ENCODE peak calls at places on chromosome 22, in four cellular contexts. One of them, this sample, is unnamed. For H3K36me3, the result is how much of the 10 kb centered on the place peaks cover.

GRCh38 chr22:20431520-20432237 is 5.9 kb downstream of the SCARF2 start:
- DNase-seq in Peyer's patch: peak
- DNase-seq in prostate gland: no peak
- DNase-seq in thyroid gland: peak
- DNase-seq in this sample: no peak

GRCh38 chr22:25976346-25976745 is 192.9 kb upstream of the SEZ6L start:
- DNase-seq in Peyer's patch: no peak
- DNase-seq in prostate gland: no peak
- DNase-seq in thyroid gland: no peak
- DNase-seq in this sample: no peak

GRCh38 chr22:40509401-40510134 is 127.0 kb downstream of the MRTFA start:
- DNase-seq in Peyer's patch: no peak
- DNase-seq in prostate gland: no peak
- DNase-seq in thyroid gland: peak
- DNase-seq in this sample: no peak

GRCh38 chr22:26066534-26066933 is 102.7 kb upstream of the SEZ6L start:
- DNase-seq in Peyer's patch: no peak
- DNase-seq in prostate gland: no peak
- DNase-seq in thyroid gland: no peak
- DNase-seq in this sample: no peak

GRCh38 chr22:19942071-19942885 is 660 bp upstream of the TXNRD2 start:
- DNase-seq in Peyer's patch: no peak
- DNase-seq in prostate gland: no peak
- DNase-seq in thyroid gland: peak
- DNase-seq in this sample: no peak

GRCh38 chr22:40525250-40525884 is 111.2 kb downstream of the MRTFA start:
- DNase-seq in Peyer's patch: peak
- DNase-seq in prostate gland: no peak
- DNase-seq in thyroid gland: peak
- DNase-seq in this sample: no peak

GRCh38 chr22:20420157-20420842 is 17.3 kb downstream of the SCARF2 start:
- DNase-seq in Peyer's patch: peak
- DNase-seq in prostate gland: no peak
- DNase-seq in thyroid gland: no peak
- DNase-seq in this sample: no peak

GRCh38 chr22:22751043-22751603 is 106.7 kb downstream of the GGTLC2 start:
- DNase-seq in Peyer's patch: no peak
- DNase-seq in prostate gland: no peak
- DNase-seq in thyroid gland: no peak
- DNase-seq in this sample: no peak

GRCh38 chr22:24265734-24266133 is 4.9 kb upstream of the SPECC1L start:
- DNase-seq in Peyer's patch: no peak
- DNase-seq in prostate gland: no peak
- DNase-seq in thyroid gland: no peak
- DNase-seq in this sample: no peak

GRCh38 chr22:28244760-28245159 is 325.7 kb upstream of the PITPNB start:
- DNase-seq in Peyer's patch: no peak
- DNase-seq in prostate gland: no peak
- DNase-seq in thyroid gland: no peak
- DNase-seq in this sample: no peak

GRCh38 chr22:39468487-39469325 is 11.9 kb downstream of the MGAT3 start:
- DNase-seq in Peyer's patch: peak
- DNase-seq in prostate gland: no peak
- DNase-seq in thyroid gland: no peak
- DNase-seq in this sample: no peak

GRCh38 chr22:38782402-38783094 is 11.4 kb downstream of the DNAL4 start:
- DNase-seq in Peyer's patch: no peak
- DNase-seq in prostate gland: no peak
- DNase-seq in thyroid gland: no peak
- DNase-seq in this sample: no peak

GRCh38 chr22:24768537-24769374 is 5.8 kb downstream of the PIWIL3 start:
- DNase-seq in Peyer's patch: peak
- DNase-seq in prostate gland: peak
- DNase-seq in thyroid gland: peak
- DNase-seq in this sample: no peak

GRCh38 chr22:48091656-48092223 is 1329.3 kb downstream of the TBC1D22A start:
- DNase-seq in Peyer's patch: no peak
- DNase-seq in prostate gland: no peak
- DNase-seq in thyroid gland: no peak
- DNase-seq in this sample: no peak

GRCh38 chr22:30015229-30015797 is 65.0 kb upstream of the HORMAD2 start:
- DNase-seq in Peyer's patch: no peak
- DNase-seq in prostate gland: no peak
- DNase-seq in thyroid gland: no peak
- DNase-seq in this sample: no peak

GRCh38 chr22:40015346-40015976 is 20.7 kb downstream of the FAM83F start:
- DNase-seq in Peyer's patch: peak
- DNase-seq in prostate gland: no peak
- DNase-seq in thyroid gland: peak
- DNase-seq in this sample: no peak

GRCh38 chr22:46946383-46946965 is 184.0 kb downstream of the TBC1D22A start:
- DNase-seq in Peyer's patch: no peak
- DNase-seq in prostate gland: no peak
- DNase-seq in thyroid gland: peak
- DNase-seq in this sample: no peak

GRCh38 chr22:45212306-45212709 is 28.4 kb downstream of the KIAA0930 start:
- DNase-seq in Peyer's patch: peak
- DNase-seq in prostate gland: no peak
- DNase-seq in thyroid gland: peak
- DNase-seq in this sample: no peak

GRCh38 chr22:49800408-49801238 is 27.1 kb downstream of the BRD1 start:
- DNase-seq in Peyer's patch: no peak
- DNase-seq in prostate gland: no peak
- DNase-seq in thyroid gland: no peak
- DNase-seq in this sample: no peak
- H3K36me3 ChIP-seq in Peyer's patch: under half
- H3K36me3 ChIP-seq in prostate gland: under half
- H3K36me3 ChIP-seq in thyroid gland: under half
- H3K36me3 ChIP-seq in this sample: under half

DNA sequence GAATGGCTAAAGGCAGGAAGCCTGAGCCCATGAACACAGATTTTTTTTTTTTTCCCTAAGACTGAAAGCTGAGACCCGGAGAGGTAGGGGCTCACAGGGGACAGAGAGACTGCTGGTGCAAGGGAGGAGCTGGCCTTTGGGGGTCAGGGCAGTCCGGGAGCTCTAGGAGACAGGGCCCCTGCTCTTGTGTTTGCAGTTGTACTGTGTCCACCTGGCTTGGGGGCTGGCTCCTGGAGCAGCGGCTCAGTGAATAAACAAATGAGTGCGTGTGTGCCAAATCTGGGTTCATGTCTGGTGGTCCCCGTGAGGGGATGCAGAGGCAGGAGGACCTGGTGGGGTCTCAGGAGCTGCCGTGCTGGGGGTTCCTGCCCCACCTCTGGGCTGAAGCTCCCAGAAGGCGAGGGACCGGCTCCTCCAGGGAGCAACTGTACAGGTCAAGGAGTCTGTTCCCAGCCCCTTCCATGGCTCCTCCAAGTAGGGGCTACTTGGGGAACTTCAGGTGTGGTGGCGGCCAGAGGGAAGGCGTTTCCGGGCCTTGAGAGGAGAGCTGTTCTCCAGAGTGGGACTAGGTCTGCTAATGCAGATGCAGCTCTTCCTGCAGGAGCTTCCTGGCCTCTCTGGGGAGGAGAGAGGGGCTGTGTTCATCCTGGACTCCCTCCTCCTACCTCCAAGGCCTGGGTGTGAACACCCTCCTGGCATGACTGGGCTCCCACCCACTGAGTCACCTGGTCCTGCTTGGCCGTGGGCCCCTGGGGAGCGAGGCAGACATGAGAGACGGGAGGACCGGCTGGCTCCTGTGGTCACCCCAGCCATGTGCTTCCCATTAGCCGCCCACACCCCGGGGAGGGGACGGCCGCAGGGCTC is 57.6 kb downstream of the FBXO7 start:
- DNase-seq in Peyer's patch: no peak
- DNase-seq in prostate gland: no peak
- DNase-seq in thyroid gland: peak
- DNase-seq in this sample: no peak
- TF ChIP-seq POLR2A in Peyer's patch: no peak
- TF ChIP-seq POLR2A in prostate gland: no peak
- TF ChIP-seq POLR2A in thyroid gland: peak
- TF ChIP-seq POLR2A in this sample: no peak

DNA sequence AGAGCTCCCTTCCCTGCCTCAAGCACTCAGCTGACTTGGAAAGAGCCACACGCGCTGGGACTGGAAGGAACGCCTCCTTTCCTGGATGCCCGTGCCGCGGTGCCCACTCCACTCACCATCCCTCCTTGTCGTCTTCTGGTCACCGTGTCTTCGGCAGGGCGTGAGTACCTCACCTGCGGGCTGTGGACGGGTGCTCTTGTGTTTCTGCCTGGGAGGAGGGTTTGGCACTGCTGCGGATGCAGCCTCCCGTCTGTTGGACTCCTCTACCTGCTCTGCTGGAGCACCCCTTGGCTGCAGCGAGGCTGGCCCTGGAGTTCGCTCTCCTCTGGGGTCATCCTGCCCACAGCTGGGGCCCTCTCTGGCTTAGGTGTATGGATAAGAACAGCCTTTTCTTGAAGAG is 612.7 kb downstream of the BRD1 start:
- DNase-seq in Peyer's patch: peak
- DNase-seq in prostate gland: no peak
- DNase-seq in thyroid gland: no peak
- DNase-seq in this sample: no peak
- H3K36me3 ChIP-seq in Peyer's patch: under half
- H3K36me3 ChIP-seq in prostate gland: under half
- H3K36me3 ChIP-seq in thyroid gland: under half
- H3K36me3 ChIP-seq in this sample: under half

DNA sequence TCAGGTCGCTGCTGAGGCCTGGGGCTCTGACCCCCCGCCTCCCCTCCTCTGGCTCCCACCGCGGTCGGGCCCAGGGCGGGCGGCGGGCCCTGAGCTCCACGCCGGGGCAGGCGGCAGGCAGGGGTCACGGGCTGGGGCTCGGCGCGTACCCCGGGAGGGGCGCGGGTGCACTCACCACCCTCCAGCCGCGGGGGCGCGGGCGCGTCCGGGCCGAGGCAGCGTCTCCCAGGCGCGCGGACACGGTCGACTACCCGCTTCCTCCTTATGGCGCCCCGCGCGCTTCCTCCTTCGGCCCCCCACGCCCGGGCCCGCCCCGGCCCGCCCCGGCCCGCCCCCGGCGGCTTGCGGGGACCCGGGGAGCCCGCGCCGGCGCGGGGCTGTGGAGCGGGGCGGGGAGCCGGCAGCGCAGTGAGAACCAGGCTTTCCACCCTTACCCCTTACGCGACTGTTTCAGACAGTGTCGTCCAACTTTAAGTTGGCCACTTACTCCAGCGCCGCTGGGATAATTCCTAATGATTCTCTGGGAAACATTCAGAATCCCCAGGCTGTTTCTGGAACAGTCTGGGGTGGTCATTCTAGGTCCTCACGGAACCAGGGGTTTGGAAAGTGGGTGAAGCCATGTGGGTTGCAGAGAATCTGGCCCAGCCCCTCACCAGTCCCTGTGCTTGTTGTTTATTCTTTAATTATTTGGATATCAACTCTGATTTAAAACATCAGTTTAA is at the start of gene BID:
- DNase-seq in Peyer's patch: peak
- DNase-seq in prostate gland: no peak
- DNase-seq in thyroid gland: peak
- DNase-seq in this sample: no peak
- TF ChIP-seq POLR2A in Peyer's patch: no peak
- TF ChIP-seq POLR2A in prostate gland: peak
- TF ChIP-seq POLR2A in thyroid gland: no peak
- TF ChIP-seq POLR2A in this sample: no peak

DNA sequence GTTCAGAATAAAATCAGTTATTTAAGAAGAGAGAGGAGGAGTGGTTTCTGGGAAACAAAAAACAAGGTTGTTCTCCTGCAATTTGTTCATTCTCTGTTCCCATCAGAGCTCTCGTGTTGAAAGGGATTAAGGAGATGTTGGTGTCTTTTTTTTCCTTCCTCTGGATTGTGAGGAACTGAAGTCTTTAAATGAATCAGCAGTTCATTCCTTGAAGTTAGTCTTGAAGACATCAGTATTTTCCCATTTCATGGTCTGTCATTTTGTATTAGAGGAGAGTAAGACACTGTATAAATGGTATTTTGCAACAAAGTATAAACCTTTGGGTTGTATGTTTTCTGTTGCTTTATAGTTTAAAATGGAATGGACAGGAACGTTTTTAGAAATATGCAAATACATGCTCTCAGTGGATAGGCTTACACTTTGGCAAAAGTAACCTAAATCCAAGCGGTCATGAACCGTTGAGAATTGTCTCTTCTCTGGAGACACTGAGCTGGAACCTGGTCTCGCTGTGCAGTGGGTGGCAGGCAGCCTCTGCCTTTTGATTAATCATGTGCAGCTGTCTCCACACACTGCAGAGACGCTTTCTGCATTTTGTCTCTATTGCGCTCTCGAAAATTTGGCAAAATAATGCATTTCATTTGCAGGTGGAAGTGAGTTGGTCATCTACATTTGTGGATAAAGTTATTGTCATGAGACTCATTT is 33.0 kb downstream of the SAMM50 start:
- DNase-seq in Peyer's patch: no peak
- DNase-seq in prostate gland: no peak
- DNase-seq in thyroid gland: peak
- DNase-seq in this sample: no peak
- H3K36me3 ChIP-seq in Peyer's patch: under half
- H3K36me3 ChIP-seq in prostate gland: under half
- H3K36me3 ChIP-seq in thyroid gland: under half
- H3K36me3 ChIP-seq in this sample: under half

GRCh38 chr22:42270512-42271190 is at the start of gene TCF20:
- DNase-seq in Peyer's patch: peak
- DNase-seq in prostate gland: peak
- DNase-seq in thyroid gland: peak
- DNase-seq in this sample: no peak
- TF ChIP-seq POLR2A in Peyer's patch: no peak
- TF ChIP-seq POLR2A in prostate gland: no peak
- TF ChIP-seq POLR2A in thyroid gland: peak
- TF ChIP-seq POLR2A in this sample: peak

DNA sequence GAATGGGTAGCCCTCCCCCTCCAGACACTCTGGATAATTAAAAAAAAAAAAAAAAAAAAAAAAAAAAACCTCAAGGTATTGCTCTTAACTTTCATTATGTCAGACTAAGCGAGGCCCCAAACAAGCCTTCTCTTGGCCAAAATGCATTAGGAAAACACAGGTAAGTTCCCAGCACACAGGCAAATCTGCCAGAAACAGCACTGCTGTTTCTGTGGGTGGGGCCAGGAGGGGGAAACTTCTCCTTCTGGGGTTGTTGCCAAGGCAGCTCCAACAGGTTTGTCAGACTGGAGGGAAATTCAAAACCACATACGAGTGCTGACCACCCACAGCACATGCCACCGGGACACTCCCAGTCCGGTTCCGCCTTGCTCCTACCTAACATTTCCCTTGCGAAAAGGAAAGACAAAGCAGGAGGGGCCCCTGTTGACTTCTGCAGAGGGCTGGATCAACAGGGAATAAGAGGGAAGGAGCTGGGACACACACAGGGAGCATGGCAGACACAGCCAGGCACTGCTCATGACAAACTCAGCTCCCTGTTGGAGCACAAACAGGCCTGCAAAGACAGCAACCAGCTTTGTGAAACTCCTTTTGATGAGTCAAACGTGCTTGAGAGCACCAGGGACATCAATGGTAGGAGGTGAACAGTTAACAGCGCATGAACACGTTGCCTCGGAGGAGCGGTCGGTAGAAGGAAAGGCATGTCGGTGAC is 55.0 kb downstream of the MYH9 start:
- DNase-seq in Peyer's patch: no peak
- DNase-seq in prostate gland: peak
- DNase-seq in thyroid gland: peak
- DNase-seq in this sample: no peak
- H3K36me3 ChIP-seq in Peyer's patch: under half
- H3K36me3 ChIP-seq in prostate gland: under half
- H3K36me3 ChIP-seq in thyroid gland: under half
- H3K36me3 ChIP-seq in this sample: under half